ENCODE peak calls at places on chromosomes 11 and 22, in nine cellular contexts. One of them, this sample, is unnamed.

GRCh38 chr11:131111775-131112174 is 195.5 kb upstream of the SNX19 start:
- DNase-seq in brain microvascular endothelial cell: no peak
- DNase-seq in GM23338: no peak
- DNase-seq in RWPE2: no peak
- DNase-seq in lung: no peak
- DNase-seq in HCT116: no peak
- DNase-seq in pancreas: no peak
- DNase-seq in CD8-positive, alpha-beta T cell: no peak
- DNase-seq in uterus: no peak
- DNase-seq in this sample: no peak

GRCh38 chr11:15484398-15484797 is 369.7 kb downstream of the INSC start:
- DNase-seq in CD8-positive, alpha-beta T cell: no peak
- DNase-seq in brain microvascular endothelial cell: no peak
- DNase-seq in GM23338: no peak
- DNase-seq in HCT116: no peak
- DNase-seq in uterus: no peak
- DNase-seq in lung: no peak
- DNase-seq in RWPE2: no peak
- DNase-seq in pancreas: no peak
- DNase-seq in this sample: no peak

GRCh38 chr11:65736810-65737209 is 16.2 kb upstream of the RNASEH2C start:
- DNase-seq in pancreas: no peak
- DNase-seq in RWPE2: no peak
- DNase-seq in brain microvascular endothelial cell: no peak
- DNase-seq in uterus: no peak
- DNase-seq in HCT116: no peak
- DNase-seq in GM23338: no peak
- DNase-seq in lung: no peak
- DNase-seq in CD8-positive, alpha-beta T cell: no peak
- DNase-seq in this sample: no peak

GRCh38 chr11:108698844-108699642 is 34.2 kb downstream of the DDX10 start:
- DNase-seq in GM23338: no peak
- DNase-seq in brain microvascular endothelial cell: no peak
- DNase-seq in pancreas: no peak
- DNase-seq in HCT116: no peak
- DNase-seq in RWPE2: no peak
- DNase-seq in uterus: no peak
- DNase-seq in CD8-positive, alpha-beta T cell: no peak
- DNase-seq in lung: no peak
- DNase-seq in this sample: no peak

GRCh38 chr22:40922484-40923303 is 28.5 kb upstream of the RBX1 start:
- DNase-seq in lung: no peak
- DNase-seq in RWPE2: no peak
- DNase-seq in uterus: no peak
- DNase-seq in brain microvascular endothelial cell: peak
- DNase-seq in pancreas: no peak
- DNase-seq in CD8-positive, alpha-beta T cell: peak
- DNase-seq in GM23338: peak
- DNase-seq in HCT116: peak
- DNase-seq in this sample: no peak

GRCh38 chr22:39493759-39494158 is 8.3 kb upstream of the MIEF1 start:
- DNase-seq in pancreas: no peak
- DNase-seq in RWPE2: no peak
- DNase-seq in CD8-positive, alpha-beta T cell: no peak
- DNase-seq in uterus: no peak
- DNase-seq in HCT116: no peak
- DNase-seq in GM23338: no peak
- DNase-seq in lung: no peak
- DNase-seq in brain microvascular endothelial cell: peak
- DNase-seq in this sample: no peak

GRCh38 chr11:57341250-57341808 is 3.2 kb downstream of the P2RX3 start:
- DNase-seq in pancreas: no peak
- DNase-seq in CD8-positive, alpha-beta T cell: no peak
- DNase-seq in RWPE2: no peak
- DNase-seq in brain microvascular endothelial cell: no peak
- DNase-seq in HCT116: no peak
- DNase-seq in GM23338: no peak
- DNase-seq in uterus: no peak
- DNase-seq in lung: no peak
- DNase-seq in this sample: no peak

GRCh38 chr11:127451852-127452251 is 451.3 kb upstream of the KIRREL3 start:
- DNase-seq in GM23338: no peak
- DNase-seq in pancreas: no peak
- DNase-seq in RWPE2: no peak
- DNase-seq in brain microvascular endothelial cell: no peak
- DNase-seq in CD8-positive, alpha-beta T cell: no peak
- DNase-seq in uterus: no peak
- DNase-seq in lung: no peak
- DNase-seq in HCT116: no peak
- DNase-seq in this sample: no peak

GRCh38 chr11:108703916-108704315 is 39.0 kb downstream of the DDX10 start:
- DNase-seq in pancreas: no peak
- DNase-seq in HCT116: no peak
- DNase-seq in uterus: no peak
- DNase-seq in brain microvascular endothelial cell: no peak
- DNase-seq in GM23338: no peak
- DNase-seq in CD8-positive, alpha-beta T cell: no peak
- DNase-seq in RWPE2: no peak
- DNase-seq in lung: no peak
- DNase-seq in this sample: no peak

GRCh38 chr22:40533712-40534378 is 102.7 kb downstream of the MRTFA start:
- DNase-seq in brain microvascular endothelial cell: peak
- DNase-seq in pancreas: no peak
- DNase-seq in lung: no peak
- DNase-seq in uterus: no peak
- DNase-seq in HCT116: no peak
- DNase-seq in CD8-positive, alpha-beta T cell: peak
- DNase-seq in GM23338: peak
- DNase-seq in RWPE2: no peak
- DNase-seq in this sample: no peak

GRCh38 chr11:122423283-122423682 is 232.2 kb upstream of the UBASH3B start:
- DNase-seq in HCT116: no peak
- DNase-seq in GM23338: no peak
- DNase-seq in uterus: no peak
- DNase-seq in lung: no peak
- DNase-seq in CD8-positive, alpha-beta T cell: no peak
- DNase-seq in pancreas: no peak
- DNase-seq in RWPE2: no peak
- DNase-seq in brain microvascular endothelial cell: no peak
- DNase-seq in this sample: no peak

GRCh38 chr11:19673924-19674390 is 38.7 kb upstream of the NAV2 start:
- DNase-seq in pancreas: no peak
- DNase-seq in uterus: peak
- DNase-seq in lung: peak
- DNase-seq in CD8-positive, alpha-beta T cell: no peak
- DNase-seq in RWPE2: no peak
- DNase-seq in GM23338: peak
- DNase-seq in HCT116: no peak
- DNase-seq in brain microvascular endothelial cell: no peak
- DNase-seq in this sample: peak

GRCh38 chr22:44659140-44659539 is 42.9 kb upstream of the PRR5 start:
- DNase-seq in uterus: no peak
- DNase-seq in CD8-positive, alpha-beta T cell: no peak
- DNase-seq in lung: no peak
- DNase-seq in RWPE2: no peak
- DNase-seq in GM23338: no peak
- DNase-seq in pancreas: no peak
- DNase-seq in brain microvascular endothelial cell: peak
- DNase-seq in HCT116: no peak
- DNase-seq in this sample: no peak

GRCh38 chr11:118002541-118003019 is 16.4 kb downstream of the IL10RA start:
- DNase-seq in lung: peak
- DNase-seq in GM23338: peak
- DNase-seq in uterus: peak
- DNase-seq in pancreas: no peak
- DNase-seq in brain microvascular endothelial cell: no peak
- DNase-seq in CD8-positive, alpha-beta T cell: no peak
- DNase-seq in HCT116: no peak
- DNase-seq in RWPE2: no peak
- DNase-seq in this sample: no peak

GRCh38 chr11:28858076-28858475 is 749.9 kb downstream of the METTL15 start:
- DNase-seq in RWPE2: no peak
- DNase-seq in uterus: no peak
- DNase-seq in pancreas: no peak
- DNase-seq in GM23338: no peak
- DNase-seq in CD8-positive, alpha-beta T cell: no peak
- DNase-seq in lung: no peak
- DNase-seq in brain microvascular endothelial cell: no peak
- DNase-seq in HCT116: no peak
- DNase-seq in this sample: no peak

GRCh38 chr11:34348919-34349318 is 8.9 kb downstream of the ABTB2 start:
- DNase-seq in GM23338: no peak
- DNase-seq in RWPE2: no peak
- DNase-seq in pancreas: no peak
- DNase-seq in HCT116: no peak
- DNase-seq in CD8-positive, alpha-beta T cell: no peak
- DNase-seq in uterus: no peak
- DNase-seq in lung: no peak
- DNase-seq in brain microvascular endothelial cell: no peak
- DNase-seq in this sample: no peak

GRCh38 chr22:42073568-42074152 is 388 bp upstream of the PHETA2 start:
- DNase-seq in pancreas: no peak
- DNase-seq in GM23338: no peak
- DNase-seq in brain microvascular endothelial cell: no peak
- DNase-seq in CD8-positive, alpha-beta T cell: no peak
- DNase-seq in HCT116: no peak
- DNase-seq in RWPE2: no peak
- DNase-seq in lung: no peak
- DNase-seq in uterus: no peak
- DNase-seq in this sample: no peak

GRCh38 chr22:42074846-42075245 is 798 bp downstream of the PHETA2 start:
- DNase-seq in CD8-positive, alpha-beta T cell: no peak
- DNase-seq in lung: no peak
- DNase-seq in pancreas: no peak
- DNase-seq in HCT116: no peak
- DNase-seq in uterus: no peak
- DNase-seq in GM23338: no peak
- DNase-seq in brain microvascular endothelial cell: no peak
- DNase-seq in RWPE2: no peak
- DNase-seq in this sample: no peak

GRCh38 chr22:42076764-42077485 is 2.6 kb upstream of the SMDT1 start:
- DNase-seq in RWPE2: no peak
- DNase-seq in pancreas: no peak
- DNase-seq in HCT116: no peak
- DNase-seq in brain microvascular endothelial cell: no peak
- DNase-seq in GM23338: no peak
- DNase-seq in CD8-positive, alpha-beta T cell: no peak
- DNase-seq in lung: no peak
- DNase-seq in uterus: no peak
- DNase-seq in this sample: peak

GRCh38 chr22:42074153-42074750 is at the start of gene PHETA2:
- DNase-seq in uterus: peak
- DNase-seq in RWPE2: no peak
- DNase-seq in GM23338: peak
- DNase-seq in brain microvascular endothelial cell: no peak
- DNase-seq in HCT116: no peak
- DNase-seq in lung: no peak
- DNase-seq in CD8-positive, alpha-beta T cell: peak
- DNase-seq in pancreas: peak
- DNase-seq in this sample: no peak

GRCh38 chr22:42075277-42075676 is 1.2 kb downstream of the PHETA2 start:
- DNase-seq in CD8-positive, alpha-beta T cell: no peak
- DNase-seq in brain microvascular endothelial cell: no peak
- DNase-seq in RWPE2: no peak
- DNase-seq in HCT116: no peak
- DNase-seq in GM23338: no peak
- DNase-seq in uterus: no peak
- DNase-seq in pancreas: no peak
- DNase-seq in lung: no peak
- DNase-seq in this sample: no peak
- H3K27ac ChIP-seq in CD8-positive, alpha-beta T cell: no peak
- H3K27ac ChIP-seq in brain microvascular endothelial cell: no peak
- H3K27ac ChIP-seq in RWPE2: no peak
- H3K27ac ChIP-seq in HCT116: no peak
- H3K27ac ChIP-seq in GM23338: no peak
- H3K27ac ChIP-seq in uterus: peak
- H3K27ac ChIP-seq in pancreas: no peak
- H3K27ac ChIP-seq in lung: peak
- H3K27ac ChIP-seq in this sample: peak

GRCh38 chr22:28911777-28912669 is 28.7 kb downstream of the ZNRF3 start:
- DNase-seq in lung: peak
- DNase-seq in RWPE2: no peak
- DNase-seq in CD8-positive, alpha-beta T cell: no peak
- DNase-seq in brain microvascular endothelial cell: no peak
- DNase-seq in GM23338: no peak
- DNase-seq in pancreas: no peak
- DNase-seq in uterus: no peak
- DNase-seq in HCT116: no peak
- DNase-seq in this sample: no peak
- H3K27ac ChIP-seq in lung: peak
- H3K27ac ChIP-seq in RWPE2: no peak
- H3K27ac ChIP-seq in CD8-positive, alpha-beta T cell: no peak
- H3K27ac ChIP-seq in brain microvascular endothelial cell: no peak
- H3K27ac ChIP-seq in GM23338: peak
- H3K27ac ChIP-seq in pancreas: peak
- H3K27ac ChIP-seq in uterus: peak
- H3K27ac ChIP-seq in HCT116: peak
- H3K27ac ChIP-seq in this sample: peak

GRCh38 chr11:69645801-69646492 is 5.0 kb downstream of the CCND1 start:
- DNase-seq in CD8-positive, alpha-beta T cell: no peak
- DNase-seq in uterus: no peak
- DNase-seq in brain microvascular endothelial cell: no peak
- DNase-seq in RWPE2: peak
- DNase-seq in HCT116: no peak
- DNase-seq in GM23338: no peak
- DNase-seq in pancreas: no peak
- DNase-seq in lung: no peak
- DNase-seq in this sample: no peak
- H3K27ac ChIP-seq in CD8-positive, alpha-beta T cell: no peak
- H3K27ac ChIP-seq in uterus: no peak
- H3K27ac ChIP-seq in brain microvascular endothelial cell: no peak
- H3K27ac ChIP-seq in RWPE2: peak
- H3K27ac ChIP-seq in HCT116: peak
- H3K27ac ChIP-seq in GM23338: peak
- H3K27ac ChIP-seq in pancreas: no peak
- H3K27ac ChIP-seq in lung: no peak
- H3K27ac ChIP-seq in this sample: no peak

GRCh38 chr11:125481531-125481930 is 14.5 kb downstream of the FEZ1 start:
- DNase-seq in CD8-positive, alpha-beta T cell: no peak
- DNase-seq in GM23338: peak
- DNase-seq in RWPE2: no peak
- DNase-seq in lung: no peak
- DNase-seq in HCT116: no peak
- DNase-seq in brain microvascular endothelial cell: no peak
- DNase-seq in uterus: no peak
- DNase-seq in pancreas: no peak
- DNase-seq in this sample: no peak

GRCh38 chr11:125479113-125479512 is 17.0 kb downstream of the FEZ1 start:
- DNase-seq in GM23338: no peak
- DNase-seq in HCT116: no peak
- DNase-seq in lung: no peak
- DNase-seq in brain microvascular endothelial cell: no peak
- DNase-seq in pancreas: no peak
- DNase-seq in uterus: no peak
- DNase-seq in RWPE2: no peak
- DNase-seq in CD8-positive, alpha-beta T cell: no peak
- DNase-seq in this sample: no peak

DNA sequence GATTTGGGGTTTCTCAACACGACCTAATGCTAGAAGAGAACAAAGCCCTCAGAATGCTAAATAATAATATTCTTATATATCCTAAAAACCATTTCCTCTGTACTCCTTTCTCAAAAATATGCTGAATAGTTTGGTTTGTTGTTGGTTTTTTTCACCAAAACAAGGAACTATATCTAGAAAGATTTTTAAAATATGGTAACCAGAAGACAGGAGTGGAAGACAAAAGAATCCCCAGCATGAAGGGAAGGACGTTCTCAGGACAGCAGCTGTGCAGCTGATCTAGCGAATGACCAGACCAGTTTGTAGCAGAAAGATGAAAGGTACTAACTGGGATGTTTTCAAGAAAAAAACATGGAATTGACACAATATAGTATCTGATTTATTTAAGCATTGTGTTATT is 19.3 kb downstream of the FEZ1 start:
- DNase-seq in GM23338: no peak
- DNase-seq in HCT116: no peak
- DNase-seq in CD8-positive, alpha-beta T cell: no peak
- DNase-seq in RWPE2: no peak
- DNase-seq in brain microvascular endothelial cell: no peak
- DNase-seq in uterus: no peak
- DNase-seq in lung: no peak
- DNase-seq in pancreas: no peak
- DNase-seq in this sample: no peak
- H3K27ac ChIP-seq in GM23338: no peak
- H3K27ac ChIP-seq in HCT116: no peak
- H3K27ac ChIP-seq in CD8-positive, alpha-beta T cell: no peak
- H3K27ac ChIP-seq in RWPE2: no peak
- H3K27ac ChIP-seq in brain microvascular endothelial cell: no peak
- H3K27ac ChIP-seq in uterus: no peak
- H3K27ac ChIP-seq in lung: no peak
- H3K27ac ChIP-seq in pancreas: no peak
- H3K27ac ChIP-seq in this sample: no peak